ENCODE peak calls at places on chromosomes 4 and X, in eight cellular contexts. Z is HEK293T; R is Calu3; U is fibroblast of mammary gland; W is Kasumi-1; S is EL; J is stimulated activated CD4-positive, alpha-beta T cell treated with anti-CD3 and anti-CD28 coated beads, Interleukin-12 subunit alpha, Interleukin-12 subunit beta, amount 100 ng/mL, for 24 hours; L is T-helper 2 cell. A is an unnamed sample.
A peak's percentile ranks its signal among the peaks of the same experiment; 100 is the strongest.

GRCh38 chrX:105870465-105870864 is 48.1 kb downstream of the NRK start:
- DNase-seq in Z (no peak), R (no peak), U (no peak), W (no peak), S (no peak), J (no peak), L (no peak), A (no peak)

GRCh38 chrX:41329101-41329500 is 4.9 kb upstream of the DDX3X start:
- DNase-seq in Z (no peak), R (no peak), U (no peak), W (no peak), S (no peak), J (no peak), L (no peak), A (no peak)

GRCh38 chrX:3549442-3549875 is 164.0 kb downstream of the PRKX start:
- DNase-seq in Z (peak; percentile 16), R (peak; percentile 27), U (peak; percentile 60), W (no peak), S (peak; percentile 36), J (no peak), L (no peak), A (no peak)

GRCh38 chrX:14673764-14674163 is 144.4 kb downstream of the GLRA2 start:
- DNase-seq in Z (peak; percentile 21), R (peak; percentile 76), U (peak; percentile 91), W (no peak), S (peak; percentile 84), J (no peak), L (no peak), A (no peak)

GRCh38 chr4:153834901-153835300 is 46.0 kb upstream of the SFRP2 start:
- DNase-seq in Z (no peak), R (no peak), U (no peak), W (no peak), S (no peak), J (no peak), L (no peak), A (no peak)

GRCh38 chr4:171186700-171187099 is 626.5 kb upstream of the GALNTL6 start:
- DNase-seq in Z (no peak), R (peak; percentile 35), U (no peak), W (no peak), S (no peak), J (no peak), L (no peak), A (no peak)

GRCh38 chrX:74382613-74383012 is 38.7 kb upstream of the SLC16A2 start:
- DNase-seq in Z (peak; percentile 87), R (peak; percentile 69), U (peak; percentile 76), W (peak; percentile 61), S (peak; percentile 88), J (peak; percentile 41), L (peak; percentile 19), A (peak; percentile 52)

GRCh38 chrX:152220612-152221011 is 82.2 kb upstream of the MAGEA10 start:
- DNase-seq in Z (no peak), R (no peak), U (peak; percentile 21), W (no peak), S (peak; percentile 0), J (no peak), L (no peak), A (no peak)

GRCh38 chrX:44352739-44353138 is 9.3 kb upstream of the EFHC2 start:
- DNase-seq in Z (no peak), R (no peak), U (no peak), W (no peak), S (no peak), J (no peak), L (no peak), A (no peak)

GRCh38 chr4:64584125-64584524 is 174.9 kb upstream of the TECRL start:
- DNase-seq in Z (no peak), R (no peak), U (no peak), W (no peak), S (no peak), J (no peak), L (no peak), A (no peak)

GRCh38 chr4:121724671-121725070 is 27.9 kb upstream of the ANXA5 start:
- DNase-seq in Z (no peak), R (no peak), U (no peak), W (no peak), S (no peak), J (no peak), L (no peak), A (no peak)

GRCh38 chrX:136794080-136794479 is 13.3 kb upstream of the ARHGEF6 start:
- DNase-seq in Z (no peak), R (no peak), U (no peak), W (no peak), S (no peak), J (no peak), L (no peak), A (no peak)

GRCh38 chr4:78606035-78606434 is 54.5 kb downstream of the ANXA3 start:
- DNase-seq in Z (no peak), R (no peak), U (no peak), W (no peak), S (no peak), J (no peak), L (no peak), A (no peak)

GRCh38 chr4:132108784-132109183 is 1040.3 kb upstream of the PCDH10 start:
- DNase-seq in Z (no peak), R (no peak), U (peak; percentile 70), W (no peak), S (peak; percentile 16), J (no peak), L (no peak), A (no peak)

GRCh38 chrX:68428431-68428830 is 4.9 kb downstream of the OPHN1 start:
- DNase-seq in Z (no peak), R (no peak), U (peak; percentile 53), W (no peak), S (peak; percentile 79), J (no peak), L (no peak), A (no peak)

GRCh38 chrX:155896512-155896911 is 15.4 kb downstream of the VAMP7 start:
- DNase-seq in Z (no peak), R (no peak), U (no peak), W (peak; percentile 27), S (no peak), J (no peak), L (no peak), A (no peak)

GRCh38 chrX:20665441-20665840 is 398.7 kb upstream of the RPS6KA3 start:
- DNase-seq in Z (no peak), R (no peak), U (no peak), W (no peak), S (peak; percentile 1), J (no peak), L (no peak), A (no peak)

GRCh38 chrX:361231-362145 is 25.2 kb downstream of the PPP2R3B start:
- DNase-seq in Z (no peak), R (no peak), U (no peak), W (no peak), S (no peak), J (no peak), L (no peak), A (no peak)

GRCh38 chr4:184902550-184902949 is 76.8 kb upstream of the ACSL1 start:
- DNase-seq in Z (no peak), R (no peak), U (no peak), W (no peak), S (no peak), J (no peak), L (no peak), A (no peak)

GRCh38 chrX:43860646-43861370 is 21.4 kb downstream of the MAOB start:
- DNase-seq in Z (no peak), R (peak; percentile 78), U (peak; percentile 24), W (no peak), S (peak; percentile 1), J (no peak), L (no peak), A (no peak)

GRCh38 chr4:48017108-48017527 is 546 bp downstream of the NIPAL1 start:
- DNase-seq in Z (peak; percentile 42), R (peak; percentile 72), U (peak; percentile 72), W (no peak), S (peak; percentile 84), J (peak; percentile 49), L (peak; percentile 20), A (peak; percentile 5)

GRCh38 chr4:168411318-168412150 is 68.8 kb downstream of the DDX60L start:
- DNase-seq in Z (no peak), R (no peak), U (peak; percentile 32), W (no peak), S (no peak), J (no peak), L (no peak), A (no peak)

GRCh38 chr4:139754913-139755312 is 89.3 kb downstream of the MGST2 start:
- DNase-seq in Z (no peak), R (no peak), U (no peak), W (no peak), S (no peak), J (no peak), L (no peak), A (no peak)

GRCh38 chrX:41334866-41335589 is 1.1 kb downstream of the DDX3X start:
- DNase-seq in Z (peak; percentile 46), R (peak; percentile 39), U (peak; percentile 58), W (peak; percentile 46), S (peak; percentile 42), J (peak; percentile 52), L (peak; percentile 36), A (peak; percentile 63)

GRCh38 chr4:102518703-102519131 is 17.6 kb downstream of the NFKB1 start:
- DNase-seq in Z (no peak), R (no peak), U (no peak), W (no peak), S (no peak), J (no peak), L (no peak), A (no peak)

A was measured in activated gamma-delta T cell treated with Interleukin-2 at 50 U/mL for 16 hours.